ENCODE peak calls at places on chromosomes 5 and 9, in seven cellular contexts. O, T, M, I, R, H and K are unnamed samples. For H3K4me1, the result is how much of the 10 kb centered on the place peaks cover.

GRCh38 chr9:7752481-7752880 is 47.1 kb downstream of the DMAC1 start:
- DNase-seq in O (no peak), T (no peak), M (no peak), I (no peak), R (no peak), H (no peak), K (no peak)

GRCh38 chr5:33738097-33738496 is 153.7 kb downstream of the ADAMTS12 start:
- DNase-seq in O (no peak), T (no peak), M (no peak), I (no peak), R (no peak), H (no peak), K (no peak)

GRCh38 chr9:77751341-77752091 is 103.4 kb upstream of the GNA14 start:
- DNase-seq in O (peak), T (peak), M (peak), I (peak), R (no peak), H (peak), K (peak)

GRCh38 chr5:169871816-169872215 is 108.5 kb downstream of the INSYN2B start:
- DNase-seq in O (no peak), T (no peak), M (no peak), I (no peak), R (no peak), H (no peak), K (no peak)

GRCh38 chr9:88803551-88804288 is 187.5 kb upstream of the S1PR3 start:
- DNase-seq in O (no peak), T (peak), M (no peak), I (no peak), R (no peak), H (no peak), K (no peak)

GRCh38 chr5:40687316-40687715 is 7.6 kb downstream of the PTGER4 start:
- DNase-seq in O (no peak), T (no peak), M (no peak), I (no peak), R (no peak), H (no peak), K (no peak)

GRCh38 chr5:101142102-101142501 is 239.0 kb upstream of the ST8SIA4 start:
- DNase-seq in O (no peak), T (no peak), M (no peak), I (no peak), R (no peak), H (peak), K (peak)

GRCh38 chr5:134825212-134825611 is 20.6 kb upstream of the C5orf24 start:
- DNase-seq in O (no peak), T (no peak), M (no peak), I (no peak), R (no peak), H (no peak), K (no peak)

GRCh38 chr5:115360036-115360685 is 63.7 kb upstream of the CCDC112 start:
- DNase-seq in O (no peak), T (peak), M (peak), I (no peak), R (no peak), H (no peak), K (peak)

GRCh38 chr9:127802576-127803443 is at the start of gene FPGS:
- DNase-seq in O (peak), T (peak), M (peak), I (peak), R (peak), H (peak), K (peak)

GRCh38 chr9:69388596-69388995 is 63.6 kb downstream of the ENTREP1 start:
- DNase-seq in O (no peak), T (no peak), M (no peak), I (no peak), R (no peak), H (no peak), K (no peak)

GRCh38 chr5:72178910-72179815 is 71.9 kb downstream of the MAP1B start:
- DNase-seq in O (no peak), T (peak), M (peak), I (peak), R (no peak), H (no peak), K (peak)

GRCh38 chr9:14389146-14389545 is 75.2 kb upstream of the NFIB start:
- DNase-seq in O (no peak), T (no peak), M (no peak), I (no peak), R (no peak), H (no peak), K (no peak)

GRCh38 chr5:145347026-145347616 is 488.0 kb downstream of the PRELID2 start:
- DNase-seq in O (no peak), T (peak), M (peak), I (peak), R (no peak), H (peak), K (peak)

GRCh38 chr9:87387351-87388055 is 110.2 kb upstream of the DAPK1 start:
- DNase-seq in O (no peak), T (no peak), M (no peak), I (no peak), R (no peak), H (peak), K (peak)

GRCh38 chr5:22889714-22890113 is 36.6 kb upstream of the CDH12 start:
- DNase-seq in O (no peak), T (no peak), M (peak), I (no peak), R (no peak), H (no peak), K (no peak)

GRCh38 chr9:121529237-121529987 is 29.8 kb upstream of the GGTA1 start:
- DNase-seq in O (no peak), T (peak), M (peak), I (no peak), R (no peak), H (no peak), K (no peak)

GRCh38 chr9:20373263-20373662 is 249.0 kb downstream of the MLLT3 start:
- DNase-seq in O (no peak), T (no peak), M (no peak), I (no peak), R (no peak), H (no peak), K (no peak)

GRCh38 chr9:97502984-97503861 is 1.8 kb downstream of the TMOD1 start:
- DNase-seq in O (peak), T (no peak), M (no peak), I (no peak), R (no peak), H (no peak), K (peak)

GRCh38 chr9:92661127-92661526 is 8.8 kb downstream of the IPPK start:
- DNase-seq in O (no peak), T (no peak), M (no peak), I (no peak), R (no peak), H (no peak), K (no peak)

GRCh38 chr9:108761530-108762347 is 94.0 kb downstream of the ACTL7B start:
- DNase-seq in O (peak), T (peak), M (peak), I (peak), R (peak), H (peak), K (peak)

GRCh38 chr9:95901506-95901905 is 26.0 kb downstream of the ERCC6L2 start:
- DNase-seq in O (no peak), T (no peak), M (no peak), I (no peak), R (no peak), H (no peak), K (no peak)

GRCh38 chr9:137057545-137057944 is 3.7 kb upstream of the ENTPD2 start:
- DNase-seq in O (no peak), T (no peak), M (no peak), I (no peak), R (no peak), H (no peak), K (no peak)
- H3K4me1 ChIP-seq in O (under half), T (under half), M (under half), I (under half), R (under half), H (under half), K (under half)

DNA sequence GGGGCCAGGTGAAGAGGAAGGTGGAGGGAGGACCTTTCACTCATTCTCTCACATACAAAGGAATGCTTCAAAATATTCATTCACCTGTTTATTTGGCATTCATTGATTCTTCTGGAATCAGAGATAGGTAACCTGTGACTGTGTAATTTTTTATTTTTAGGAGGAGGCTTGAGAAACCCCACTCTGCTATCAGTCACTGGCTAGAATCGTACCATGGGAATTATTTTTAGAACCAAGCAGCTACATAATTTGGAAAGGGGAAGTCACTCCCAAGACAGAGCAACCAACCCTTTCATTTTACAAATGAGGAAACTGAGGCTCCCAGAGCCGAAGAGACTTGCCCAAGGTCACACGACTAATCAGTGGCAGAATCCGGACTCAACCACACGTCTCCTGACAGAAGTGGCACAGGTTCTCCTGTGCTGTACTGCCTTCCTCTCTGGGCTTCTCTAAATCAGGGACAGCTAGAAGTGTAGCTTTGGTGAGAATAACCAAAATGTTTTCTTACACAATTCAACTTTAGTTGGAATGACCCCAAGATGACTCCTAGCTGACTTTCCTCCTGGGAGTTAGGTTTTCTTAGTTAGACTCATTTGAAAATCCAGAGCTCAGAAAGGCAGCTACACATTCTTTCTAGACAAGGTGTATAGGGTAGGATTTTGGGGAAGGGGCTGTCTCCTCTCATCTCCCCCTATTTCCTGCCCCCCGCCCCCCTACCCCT is 264.3 kb upstream of the PANK3 start:
- DNase-seq in O (no peak), T (no peak), M (no peak), I (no peak), R (no peak), H (no peak), K (no peak)
- H2BK5ac ChIP-seq in O (no peak), T (no peak), M (no peak), I (no peak), R (no peak), H (no peak), K (no peak)

GRCh38 chr9:136403915-136404800 is 4.2 kb upstream of the SNAPC4 start:
- DNase-seq in O (no peak), T (no peak), M (no peak), I (no peak), R (no peak), H (no peak), K (no peak)
- H3K4me1 ChIP-seq in O (under half), T (under half), M (under half), I (under half), R (under half), H (under half), K (under half)

DNA sequence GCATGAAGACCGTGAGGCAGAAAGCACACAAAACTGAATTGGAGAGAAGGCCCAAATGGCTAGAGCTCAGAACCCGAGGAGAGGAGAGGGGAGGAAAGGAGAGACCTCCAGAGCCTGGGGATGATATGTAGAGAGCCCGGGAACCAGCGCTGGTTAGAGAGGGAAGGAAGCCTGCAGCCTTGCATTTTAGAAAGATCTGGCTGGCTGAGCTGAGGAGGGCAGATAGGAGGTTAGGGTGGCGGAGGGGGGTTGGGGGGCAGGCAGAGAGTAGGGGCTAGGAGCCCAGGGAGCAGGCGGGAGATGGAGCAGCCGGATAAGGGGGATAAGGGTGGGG is 127.2 kb downstream of the C9orf50 start:
- DNase-seq in O (no peak), T (no peak), M (no peak), I (no peak), R (no peak), H (no peak), K (no peak)
- H2BK5ac ChIP-seq in O (no peak), T (no peak), M (no peak), I (no peak), R (no peak), H (peak), K (no peak)

GRCh38 chr9:131098391-131099087 is 2.2 kb downstream of the AIF1L start:
- DNase-seq in O (no peak), T (no peak), M (no peak), I (no peak), R (no peak), H (no peak), K (peak)

GRCh38 chr9:131097948-131098278 is 1.6 kb downstream of the AIF1L start:
- DNase-seq in O (no peak), T (no peak), M (no peak), I (no peak), R (no peak), H (no peak), K (no peak)

GRCh38 chr9:131097259-131097947 is 1.1 kb downstream of the AIF1L start:
- DNase-seq in O (no peak), T (no peak), M (no peak), I (no peak), R (no peak), H (peak), K (peak)

GRCh38 chr9:131100445-131100844 is 4.1 kb downstream of the AIF1L start:
- DNase-seq in O (no peak), T (no peak), M (no peak), I (no peak), R (no peak), H (no peak), K (peak)

DNA sequence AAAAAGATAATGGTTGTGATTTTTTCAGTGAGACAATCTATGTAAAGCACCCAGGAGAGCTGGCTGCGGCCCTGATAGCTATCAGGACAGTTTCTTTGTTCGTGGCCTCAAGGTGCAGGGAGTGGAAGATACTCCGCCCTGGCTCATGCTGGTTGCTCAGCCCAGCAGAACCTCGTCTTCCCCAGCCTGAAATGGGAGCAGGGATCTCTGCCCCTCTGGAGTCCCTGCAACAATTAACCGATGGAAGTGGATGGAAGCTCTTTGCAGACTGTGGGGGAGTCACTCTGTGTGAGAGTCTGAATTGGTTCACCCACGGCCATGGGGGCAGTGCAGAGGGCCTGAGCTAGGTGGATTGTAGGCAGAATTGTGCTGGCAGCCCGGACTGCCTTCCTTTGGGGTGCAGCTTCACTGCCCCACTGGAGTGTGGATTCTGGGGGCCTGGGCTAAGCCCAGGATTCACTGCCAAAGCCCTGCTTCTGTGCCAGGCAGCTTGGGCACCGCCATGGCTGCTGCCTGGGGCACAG is 2.8 kb downstream of the AIF1L start:
- DNase-seq in O (no peak), T (no peak), M (no peak), I (no peak), R (no peak), H (peak), K (peak)
- H3K4me1 ChIP-seq in O (under half), T (under half), M (half or more), I (under half), R (under half), H (under half), K (under half)

DNA sequence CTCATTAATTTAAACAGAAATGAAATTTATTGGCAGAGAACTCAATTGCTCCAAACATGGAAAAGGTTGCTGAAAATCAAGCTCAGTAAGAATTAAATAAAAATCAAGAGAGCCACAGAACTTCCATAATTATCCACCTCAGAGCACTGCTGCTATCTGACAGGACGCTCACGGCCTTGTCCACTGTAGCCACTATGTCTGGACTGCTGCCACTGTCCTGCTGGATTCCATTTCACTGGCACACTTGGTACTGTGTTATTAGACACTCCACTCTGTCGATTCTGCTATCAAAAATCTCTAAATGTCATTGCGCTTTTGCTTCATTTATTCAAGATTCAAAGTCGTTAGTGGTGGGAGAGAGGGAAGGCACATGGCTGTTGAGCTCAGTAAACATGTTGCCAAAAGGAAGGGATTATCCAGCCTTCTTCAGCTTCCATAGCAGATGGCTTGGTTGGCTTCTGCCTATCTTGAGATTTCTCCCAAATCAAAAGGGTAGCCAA is 815.0 kb downstream of the CDH18 start:
- DNase-seq in O (no peak), T (no peak), M (no peak), I (no peak), R (no peak), H (no peak), K (no peak)
- H2BK5ac ChIP-seq in O (no peak), T (no peak), M (no peak), I (no peak), R (no peak), H (no peak), K (no peak)

GRCh38 chr5:140216468-140217074 is 41.6 kb downstream of the CYSTM1 start:
- DNase-seq in O (no peak), T (no peak), M (no peak), I (no peak), R (no peak), H (no peak), K (peak)
- H3K4me1 ChIP-seq in O (under half), T (under half), M (under half), I (under half), R (under half), H (under half), K (under half)

GRCh38 chr5:116585227-116585626 is 10.6 kb upstream of the SEMA6A start:
- DNase-seq in O (no peak), T (no peak), M (no peak), I (no peak), R (no peak), H (no peak), K (no peak)

GRCh38 chr5:116583823-116584222 is 9.2 kb upstream of the SEMA6A start:
- DNase-seq in O (no peak), T (no peak), M (no peak), I (no peak), R (no peak), H (peak), K (no peak)

GRCh38 chr5:116578676-116579075 is 4.1 kb upstream of the SEMA6A start:
- DNase-seq in O (no peak), T (no peak), M (no peak), I (no peak), R (no peak), H (no peak), K (no peak)

GRCh38 chr5:116579139-116579538 is 4.5 kb upstream of the SEMA6A start:
- DNase-seq in O (no peak), T (no peak), M (peak), I (no peak), R (no peak), H (peak), K (no peak)

GRCh38 chr5:116583085-116583766 is 8.6 kb upstream of the SEMA6A start:
- DNase-seq in O (no peak), T (peak), M (peak), I (no peak), R (no peak), H (no peak), K (no peak)
- H2BK5ac ChIP-seq in O (no peak), T (no peak), M (no peak), I (no peak), R (no peak), H (no peak), K (no peak)

DNA sequence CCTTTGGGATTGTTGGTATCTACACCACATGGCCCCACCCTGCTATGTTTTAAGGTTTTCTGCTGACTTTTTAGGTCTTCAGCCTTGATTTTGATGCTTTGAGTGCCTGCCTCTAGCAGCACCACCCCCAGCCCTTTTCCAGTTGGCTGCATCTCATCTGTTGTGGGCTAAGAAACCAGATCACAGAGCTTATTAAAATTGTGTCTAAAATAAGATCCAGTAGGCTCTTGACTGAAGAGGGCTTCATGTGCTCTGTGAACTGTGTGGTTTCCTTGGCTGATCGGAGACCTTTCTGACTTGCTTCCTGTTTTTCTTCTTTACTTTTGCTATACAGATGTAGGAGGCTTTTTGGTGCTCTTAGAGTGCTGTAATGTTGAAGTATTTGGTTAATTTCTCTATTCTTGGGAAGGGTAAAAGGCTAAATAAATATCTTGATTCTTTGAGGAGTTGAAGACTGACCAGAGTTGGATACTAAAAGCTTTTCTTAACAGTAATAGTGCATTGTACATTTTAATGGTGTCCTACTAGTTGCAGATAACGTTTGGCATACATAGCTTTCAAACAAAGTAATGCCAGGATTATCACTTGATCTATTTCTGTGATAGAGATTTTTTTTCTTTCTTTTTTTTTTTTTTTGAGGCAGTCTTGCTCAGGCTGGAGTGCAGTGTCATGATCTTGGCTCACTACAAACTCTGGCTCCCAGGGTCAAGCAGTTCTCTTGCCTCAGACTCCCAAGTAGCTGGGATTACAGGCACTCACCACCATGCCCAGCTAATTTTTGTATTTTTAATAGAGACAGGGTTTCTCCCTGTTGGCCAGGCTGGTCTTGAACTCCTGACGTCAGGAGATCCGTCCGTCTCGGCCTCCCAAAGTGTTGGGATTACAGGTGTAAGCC is 4.5 kb downstream of the UBE2D2 start:
- DNase-seq in O (no peak), T (peak), M (peak), I (no peak), R (no peak), H (no peak), K (no peak)
- H3K4me1 ChIP-seq in O (under half), T (under half), M (under half), I (under half), R (under half), H (under half), K (under half)

DNA sequence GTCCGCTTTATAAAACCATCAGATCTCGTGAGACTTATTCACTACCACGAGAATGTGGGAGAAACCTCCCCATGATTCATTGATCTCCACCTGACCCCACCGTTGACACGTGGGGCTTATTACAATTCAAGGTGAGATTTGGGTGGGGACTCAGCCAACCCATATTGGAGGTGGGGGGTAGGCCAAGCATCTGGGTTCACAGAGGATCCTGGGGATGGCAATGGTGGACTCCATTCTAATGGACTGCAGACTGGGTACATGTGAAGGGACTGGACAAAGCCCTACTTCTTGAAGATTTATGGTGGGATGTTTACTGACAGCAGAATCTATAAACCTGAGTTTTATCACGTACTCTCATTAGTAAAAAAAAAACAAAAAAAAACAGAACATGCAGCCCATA is 15.1 kb downstream of the QRFP start:
- DNase-seq in O (no peak), T (no peak), M (no peak), I (no peak), R (no peak), H (no peak), K (no peak)
- H2BK5ac ChIP-seq in O (no peak), T (no peak), M (no peak), I (no peak), R (no peak), H (no peak), K (no peak)